ENCODE peak calls at places on chromosome X, in nine cellular contexts. One of them, this sample, is unnamed.

GRCh38 chrX:353566-354535 is 32.9 kb downstream of the PPP2R3B start:
- DNase-seq in esophagus squamous epithelium: no peak
- DNase-seq in CD8-positive, alpha-beta T cell: no peak
- DNase-seq in neural crest cell: no peak
- DNase-seq in OCI-LY7: no peak
- DNase-seq in HFF-Myc: no peak
- DNase-seq in BE2C: no peak
- DNase-seq in pancreas: no peak
- DNase-seq in A549: no peak
- DNase-seq in this sample: no peak

GRCh38 chrX:68714856-68715255 is 67.4 kb downstream of the STARD8 start:
- DNase-seq in BE2C: no peak
- DNase-seq in neural crest cell: no peak
- DNase-seq in OCI-LY7: no peak
- DNase-seq in CD8-positive, alpha-beta T cell: no peak
- DNase-seq in HFF-Myc: no peak
- DNase-seq in A549: no peak
- DNase-seq in esophagus squamous epithelium: no peak
- DNase-seq in pancreas: no peak
- DNase-seq in this sample: no peak

GRCh38 chrX:123993326-123993725 is 31.8 kb downstream of the STAG2 start:
- DNase-seq in esophagus squamous epithelium: no peak
- DNase-seq in OCI-LY7: no peak
- DNase-seq in neural crest cell: no peak
- DNase-seq in CD8-positive, alpha-beta T cell: no peak
- DNase-seq in BE2C: no peak
- DNase-seq in HFF-Myc: peak
- DNase-seq in pancreas: no peak
- DNase-seq in A549: no peak
- DNase-seq in this sample: peak

GRCh38 chrX:34918091-34918736 is 24.4 kb upstream of the FAM47B start:
- DNase-seq in CD8-positive, alpha-beta T cell: no peak
- DNase-seq in A549: peak
- DNase-seq in BE2C: no peak
- DNase-seq in neural crest cell: no peak
- DNase-seq in pancreas: no peak
- DNase-seq in esophagus squamous epithelium: no peak
- DNase-seq in OCI-LY7: no peak
- DNase-seq in HFF-Myc: no peak
- DNase-seq in this sample: no peak

GRCh38 chrX:70454441-70455365 is 10.1 kb downstream of the DLG3 start:
- DNase-seq in HFF-Myc: no peak
- DNase-seq in esophagus squamous epithelium: no peak
- DNase-seq in neural crest cell: peak
- DNase-seq in OCI-LY7: peak
- DNase-seq in CD8-positive, alpha-beta T cell: peak
- DNase-seq in BE2C: peak
- DNase-seq in pancreas: peak
- DNase-seq in A549: peak
- DNase-seq in this sample: no peak

GRCh38 chrX:12975670-12975965 is 708 bp downstream of the TMSB4X start:
- DNase-seq in BE2C: no peak
- DNase-seq in esophagus squamous epithelium: no peak
- DNase-seq in CD8-positive, alpha-beta T cell: no peak
- DNase-seq in A549: no peak
- DNase-seq in pancreas: no peak
- DNase-seq in OCI-LY7: no peak
- DNase-seq in HFF-Myc: no peak
- DNase-seq in neural crest cell: no peak
- DNase-seq in this sample: no peak

GRCh38 chrX:68823413-68824151 is 5.2 kb upstream of the EFNB1 start:
- DNase-seq in pancreas: no peak
- DNase-seq in CD8-positive, alpha-beta T cell: no peak
- DNase-seq in A549: no peak
- DNase-seq in esophagus squamous epithelium: no peak
- DNase-seq in neural crest cell: no peak
- DNase-seq in OCI-LY7: no peak
- DNase-seq in HFF-Myc: no peak
- DNase-seq in BE2C: no peak
- DNase-seq in this sample: no peak

GRCh38 chrX:78658851-78659744 is at the start of gene RTL3:
- DNase-seq in OCI-LY7: no peak
- DNase-seq in A549: no peak
- DNase-seq in neural crest cell: no peak
- DNase-seq in HFF-Myc: no peak
- DNase-seq in CD8-positive, alpha-beta T cell: no peak
- DNase-seq in pancreas: no peak
- DNase-seq in esophagus squamous epithelium: no peak
- DNase-seq in BE2C: no peak
- DNase-seq in this sample: peak

GRCh38 chrX:46554942-46555341 is 9.7 kb upstream of the ZNF674 start:
- DNase-seq in esophagus squamous epithelium: no peak
- DNase-seq in HFF-Myc: no peak
- DNase-seq in BE2C: no peak
- DNase-seq in CD8-positive, alpha-beta T cell: no peak
- DNase-seq in A549: peak
- DNase-seq in neural crest cell: no peak
- DNase-seq in OCI-LY7: no peak
- DNase-seq in pancreas: no peak
- DNase-seq in this sample: no peak

GRCh38 chrX:44234116-44234515 is 109.4 kb downstream of the EFHC2 start:
- DNase-seq in esophagus squamous epithelium: no peak
- DNase-seq in BE2C: no peak
- DNase-seq in OCI-LY7: no peak
- DNase-seq in HFF-Myc: no peak
- DNase-seq in A549: no peak
- DNase-seq in neural crest cell: no peak
- DNase-seq in pancreas: no peak
- DNase-seq in CD8-positive, alpha-beta T cell: no peak
- DNase-seq in this sample: no peak

GRCh38 chrX:19866626-19867410 is 20.6 kb downstream of the SH3KBP1 start:
- DNase-seq in HFF-Myc: no peak
- DNase-seq in CD8-positive, alpha-beta T cell: no peak
- DNase-seq in BE2C: no peak
- DNase-seq in A549: no peak
- DNase-seq in pancreas: no peak
- DNase-seq in neural crest cell: no peak
- DNase-seq in OCI-LY7: no peak
- DNase-seq in esophagus squamous epithelium: no peak
- DNase-seq in this sample: no peak

GRCh38 chrX:32139463-32139862 is 1067.6 kb upstream of the FTHL17 start:
- DNase-seq in CD8-positive, alpha-beta T cell: no peak
- DNase-seq in BE2C: no peak
- DNase-seq in HFF-Myc: no peak
- DNase-seq in A549: no peak
- DNase-seq in neural crest cell: no peak
- DNase-seq in pancreas: no peak
- DNase-seq in esophagus squamous epithelium: no peak
- DNase-seq in OCI-LY7: no peak
- DNase-seq in this sample: no peak

GRCh38 chrX:42934020-42934701 is 156.2 kb upstream of the PPP1R2C start:
- DNase-seq in BE2C: no peak
- DNase-seq in HFF-Myc: no peak
- DNase-seq in esophagus squamous epithelium: no peak
- DNase-seq in OCI-LY7: peak
- DNase-seq in pancreas: no peak
- DNase-seq in neural crest cell: no peak
- DNase-seq in CD8-positive, alpha-beta T cell: no peak
- DNase-seq in A549: no peak
- DNase-seq in this sample: no peak

GRCh38 chrX:120839506-120839905 is 36.2 kb downstream of the CT47B1 start:
- DNase-seq in OCI-LY7: no peak
- DNase-seq in pancreas: no peak
- DNase-seq in CD8-positive, alpha-beta T cell: no peak
- DNase-seq in A549: peak
- DNase-seq in esophagus squamous epithelium: no peak
- DNase-seq in neural crest cell: no peak
- DNase-seq in HFF-Myc: no peak
- DNase-seq in BE2C: no peak
- DNase-seq in this sample: no peak

GRCh38 chrX:39576081-39576701 is 521.6 kb downstream of the BCOR start:
- DNase-seq in HFF-Myc: no peak
- DNase-seq in pancreas: no peak
- DNase-seq in CD8-positive, alpha-beta T cell: no peak
- DNase-seq in BE2C: peak
- DNase-seq in OCI-LY7: no peak
- DNase-seq in neural crest cell: no peak
- DNase-seq in A549: no peak
- DNase-seq in esophagus squamous epithelium: no peak
- DNase-seq in this sample: no peak

GRCh38 chrX:39507034-39507433 is 590.7 kb downstream of the BCOR start:
- DNase-seq in BE2C: no peak
- DNase-seq in neural crest cell: no peak
- DNase-seq in pancreas: no peak
- DNase-seq in HFF-Myc: no peak
- DNase-seq in A549: no peak
- DNase-seq in CD8-positive, alpha-beta T cell: no peak
- DNase-seq in esophagus squamous epithelium: no peak
- DNase-seq in OCI-LY7: no peak
- DNase-seq in this sample: no peak

GRCh38 chrX:9730078-9730477 is 35.6 kb downstream of the GPR143 start:
- DNase-seq in pancreas: no peak
- DNase-seq in HFF-Myc: no peak
- DNase-seq in CD8-positive, alpha-beta T cell: no peak
- DNase-seq in neural crest cell: no peak
- DNase-seq in A549: no peak
- DNase-seq in OCI-LY7: no peak
- DNase-seq in BE2C: no peak
- DNase-seq in esophagus squamous epithelium: no peak
- DNase-seq in this sample: no peak

GRCh38 chrX:9728271-9728670 is 37.4 kb downstream of the GPR143 start:
- DNase-seq in neural crest cell: no peak
- DNase-seq in BE2C: no peak
- DNase-seq in CD8-positive, alpha-beta T cell: no peak
- DNase-seq in HFF-Myc: no peak
- DNase-seq in pancreas: no peak
- DNase-seq in A549: no peak
- DNase-seq in esophagus squamous epithelium: no peak
- DNase-seq in OCI-LY7: peak
- DNase-seq in this sample: no peak

GRCh38 chrX:9729161-9729885 is 36.3 kb downstream of the GPR143 start:
- DNase-seq in HFF-Myc: no peak
- DNase-seq in pancreas: no peak
- DNase-seq in esophagus squamous epithelium: no peak
- DNase-seq in neural crest cell: no peak
- DNase-seq in A549: no peak
- DNase-seq in BE2C: no peak
- DNase-seq in CD8-positive, alpha-beta T cell: no peak
- DNase-seq in OCI-LY7: no peak
- DNase-seq in this sample: no peak

DNA sequence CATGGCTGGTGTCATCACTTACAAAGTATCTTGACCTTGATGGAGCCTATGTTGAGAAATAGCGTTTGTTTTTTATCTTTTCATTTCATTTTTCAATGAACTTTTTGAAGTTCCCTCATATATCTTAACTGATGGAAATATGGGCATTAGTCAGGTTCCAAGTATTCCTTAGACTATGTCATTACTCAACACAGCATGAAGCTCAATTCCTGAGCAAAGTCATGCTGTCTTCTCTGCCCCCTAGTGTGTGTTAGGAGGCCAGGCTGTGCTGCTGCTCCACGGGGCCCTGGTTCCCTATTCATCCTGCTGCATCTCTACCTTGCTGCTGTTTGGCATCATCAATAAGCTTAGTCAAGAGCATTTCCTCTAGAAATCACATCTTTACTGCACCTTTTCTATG is 40.9 kb downstream of the GPR143 start:
- DNase-seq in HFF-Myc: no peak
- DNase-seq in neural crest cell: no peak
- DNase-seq in pancreas: no peak
- DNase-seq in OCI-LY7: no peak
- DNase-seq in esophagus squamous epithelium: no peak
- DNase-seq in CD8-positive, alpha-beta T cell: no peak
- DNase-seq in BE2C: no peak
- DNase-seq in A549: no peak
- DNase-seq in this sample: no peak
- TF ChIP-seq CTCF in HFF-Myc: no peak
- TF ChIP-seq CTCF in neural crest cell: no peak
- TF ChIP-seq CTCF in pancreas: no peak
- TF ChIP-seq CTCF in OCI-LY7: no peak
- TF ChIP-seq CTCF in esophagus squamous epithelium: no peak
- TF ChIP-seq CTCF in CD8-positive, alpha-beta T cell: no peak
- TF ChIP-seq CTCF in BE2C: no peak
- TF ChIP-seq CTCF in A549: no peak
- TF ChIP-seq CTCF in this sample: peak

GRCh38 chrX:33324099-33324498 is 112.8 kb upstream of the DMD start:
- DNase-seq in HFF-Myc: no peak
- DNase-seq in BE2C: no peak
- DNase-seq in neural crest cell: no peak
- DNase-seq in esophagus squamous epithelium: no peak
- DNase-seq in pancreas: no peak
- DNase-seq in CD8-positive, alpha-beta T cell: no peak
- DNase-seq in OCI-LY7: no peak
- DNase-seq in A549: no peak
- DNase-seq in this sample: no peak
- TF ChIP-seq CTCF in HFF-Myc: no peak
- TF ChIP-seq CTCF in BE2C: peak
- TF ChIP-seq CTCF in neural crest cell: peak
- TF ChIP-seq CTCF in esophagus squamous epithelium: no peak
- TF ChIP-seq CTCF in pancreas: peak
- TF ChIP-seq CTCF in CD8-positive, alpha-beta T cell: no peak
- TF ChIP-seq CTCF in OCI-LY7: peak
- TF ChIP-seq CTCF in A549: no peak
- TF ChIP-seq CTCF in this sample: no peak

GRCh38 chrX:30489323-30489722 is 88.2 kb downstream of the TASL start:
- DNase-seq in pancreas: no peak
- DNase-seq in OCI-LY7: no peak
- DNase-seq in BE2C: no peak
- DNase-seq in neural crest cell: no peak
- DNase-seq in A549: peak
- DNase-seq in HFF-Myc: no peak
- DNase-seq in CD8-positive, alpha-beta T cell: no peak
- DNase-seq in esophagus squamous epithelium: no peak
- DNase-seq in this sample: no peak
- TF ChIP-seq CTCF in pancreas: no peak
- TF ChIP-seq CTCF in OCI-LY7: peak
- TF ChIP-seq CTCF in BE2C: no peak
- TF ChIP-seq CTCF in neural crest cell: no peak
- TF ChIP-seq CTCF in A549: no peak
- TF ChIP-seq CTCF in HFF-Myc: no peak
- TF ChIP-seq CTCF in CD8-positive, alpha-beta T cell: no peak
- TF ChIP-seq CTCF in esophagus squamous epithelium: no peak
- TF ChIP-seq CTCF in this sample: no peak

DNA sequence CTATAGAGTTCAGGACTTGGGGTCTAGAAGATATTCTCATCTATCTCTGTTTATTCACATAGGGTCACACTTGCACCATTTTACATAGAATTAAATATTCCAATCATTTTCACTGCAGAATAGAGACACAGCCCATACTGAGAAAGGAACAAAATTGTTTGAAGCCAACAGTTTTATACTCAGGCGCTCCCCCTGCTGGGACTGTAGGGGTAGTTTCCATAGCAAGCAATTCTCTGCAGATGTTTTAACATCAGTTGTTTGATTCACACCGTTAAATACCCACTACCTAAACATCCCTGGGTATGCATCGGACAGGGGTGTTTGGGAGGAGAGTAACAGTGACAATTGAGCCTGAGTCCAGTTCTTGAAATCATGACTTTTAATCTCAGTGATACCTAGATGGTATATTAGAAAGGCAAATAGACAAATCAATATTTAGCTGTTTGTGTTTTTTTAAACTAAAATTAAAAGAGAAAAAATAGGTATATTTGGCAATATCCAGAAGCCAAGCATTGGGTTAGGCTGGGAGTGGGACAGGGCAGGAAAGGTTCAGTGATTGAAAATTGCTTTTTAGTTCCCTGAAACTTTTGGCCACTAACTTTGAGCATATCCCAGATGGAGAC is 33.8 kb downstream of the LONRF3 start:
- DNase-seq in neural crest cell: peak
- DNase-seq in BE2C: peak
- DNase-seq in pancreas: no peak
- DNase-seq in OCI-LY7: peak
- DNase-seq in HFF-Myc: peak
- DNase-seq in esophagus squamous epithelium: no peak
- DNase-seq in CD8-positive, alpha-beta T cell: peak
- DNase-seq in A549: peak
- DNase-seq in this sample: no peak
- TF ChIP-seq CTCF in neural crest cell: peak
- TF ChIP-seq CTCF in BE2C: peak
- TF ChIP-seq CTCF in pancreas: peak
- TF ChIP-seq CTCF in OCI-LY7: peak
- TF ChIP-seq CTCF in HFF-Myc: peak
- TF ChIP-seq CTCF in esophagus squamous epithelium: peak
- TF ChIP-seq CTCF in CD8-positive, alpha-beta T cell: peak
- TF ChIP-seq CTCF in A549: peak
- TF ChIP-seq CTCF in this sample: peak

This sample was measured in BJ.